ENCODE peak calls at places on chromosomes 16 and 17, in four cellular contexts. O is mesenteric fat pad, Q is psoas muscle, K is NCI-H446 treated with DMSO at 0.1 percent for 48 hours. S is an unnamed sample.

GRCh38 chr16:48276102-48276501 is 28.8 kb upstream of the ABCC11 start:
- DNase-seq in Q (no peak), K (no peak), O (no peak), S (no peak)

GRCh38 chr16:69410285-69410990 is 14.0 kb upstream of the CYB5B start:
- DNase-seq in Q (no peak), K (no peak), O (no peak), S (no peak)

GRCh38 chr16:67481561-67482259 is 753 bp upstream of the ATP6V0D1 start:
- DNase-seq in Q (peak; percentile 75), K (no peak), O (no peak), S (no peak)

GRCh38 chr16:15567823-15568222 is 75.1 kb downstream of the MARF1 start:
- DNase-seq in O (no peak), K (no peak), Q (no peak), S (no peak)

GRCh38 chr17:32835291-32835761 is 41.6 kb downstream of the MYO1D start:
- DNase-seq in K (no peak), Q (no peak), O (no peak), S (no peak)

GRCh38 chr17:40071720-40072480 is 9.1 kb downstream of the THRA start:
- DNase-seq in Q (peak; percentile 91), K (peak; percentile 60), O (no peak), S (peak; percentile 76)

GRCh38 chr16:4561565-4561964 is 5.4 kb downstream of the C16orf96 start:
- DNase-seq in Q (no peak), O (no peak), K (no peak), S (no peak)

GRCh38 chr17:3772764-3773163 is 28.2 kb downstream of the ITGAE start:
- DNase-seq in K (no peak), Q (no peak), O (no peak), S (no peak)

GRCh38 chr17:29250666-29251065 is 4.0 kb downstream of the CRYBA1 start:
- DNase-seq in O (no peak), K (no peak), Q (no peak), S (no peak)

GRCh38 chr16:14366974-14367707 is 262.9 kb downstream of the PARN start:
- DNase-seq in Q (no peak), K (no peak), O (no peak), S (no peak)

GRCh38 chr16:8686031-8686621 is 11.7 kb downstream of the ABAT start:
- DNase-seq in K (no peak), O (no peak), Q (no peak), S (no peak)

GRCh38 chr17:40582328-40582901 is 17.1 kb upstream of the CCR7 start:
- DNase-seq in K (no peak), Q (peak; percentile 70), O (peak; percentile 89), S (no peak)

GRCh38 chr16:88790312-88791150 is 5.5 kb upstream of the PIEZO1 start:
- DNase-seq in O (no peak), Q (peak; percentile 61), K (no peak), S (no peak)

GRCh38 chr16:7285520-7285919 is 47.1 kb upstream of the RBFOX1 start:
- DNase-seq in Q (no peak), O (no peak), K (no peak), S (no peak)

GRCh38 chr17:75067856-75068255 is 19.9 kb upstream of the SLC16A5 start:
- DNase-seq in Q (no peak), K (no peak), O (no peak), S (no peak)

GRCh38 chr16:6528217-6528616 is 804.4 kb upstream of the RBFOX1 start:
- DNase-seq in K (no peak), Q (no peak), O (no peak), S (no peak)

GRCh38 chr16:75647138-75647491 is 350 bp downstream of the KARS1 start:
- DNase-seq in K (no peak), O (no peak), Q (no peak), S (no peak)

GRCh38 chr17:83018658-83019193 is 60.7 kb upstream of the METRNL start:
- DNase-seq in K (no peak), Q (no peak), O (no peak), S (no peak)

GRCh38 chr16:59698341-59698979 is 964.3 kb upstream of the GOT2 start:
- DNase-seq in O (no peak), K (no peak), Q (no peak), S (no peak)

GRCh38 chr16:9977333-9977897 is 204.8 kb downstream of the GRIN2A start:
- DNase-seq in Q (no peak), K (no peak), O (no peak), S (no peak)

GRCh38 chr16:50079741-50080140 is 14.0 kb downstream of the HEATR3 start:
- DNase-seq in Q (no peak), K (no peak), O (no peak), S (no peak)

GRCh38 chr16:15529673-15530072 is 95.3 kb downstream of the BMERB1 start:
- DNase-seq in Q (no peak), O (no peak), K (no peak), S (no peak)

GRCh38 chr16:57900796-57901479 is 70.0 kb downstream of the CNGB1 start:
- DNase-seq in K (no peak), O (no peak), Q (no peak), S (no peak)

GRCh38 chr17:47621293-47622178 is 28.2 kb upstream of the KPNB1 start:
- DNase-seq in Q (peak; percentile 78), K (no peak), O (no peak), S (no peak)

GRCh38 chr16:31063843-31064611 is 10.0 kb downstream of the ZNF668 start:
- DNase-seq in O (no peak), Q (peak; percentile 55), K (no peak), S (no peak)